ENCODE peak calls at places on chromosomes 3 and 15, in five cellular contexts. K is IMR-90, X is stromal cell of bone marrow, M is HTR-8/SVneo, F is A673. L is an unnamed sample.

GRCh38 chr3:195508185-195508584 is 34.9 kb downstream of the PPP1R2 start:
- DNase-seq in K (no peak), X (no peak), M (no peak), F (no peak), L (no peak)

GRCh38 chr15:31484369-31484951 is 157.8 kb downstream of the KLF13 start:
- DNase-seq in K (no peak), X (no peak), M (no peak), F (no peak), L (no peak)

GRCh38 chr3:160921020-160921635 is 165.1 kb downstream of the PPM1L start:
- DNase-seq in K (peak; percentile 39), X (peak; percentile 40), M (peak; percentile 56), F (peak; percentile 51), L (no peak)

GRCh38 chr3:51686512-51687215 is 15.6 kb downstream of the TEX264 start:
- DNase-seq in K (peak; percentile 8), X (no peak), M (no peak), F (no peak), L (no peak)

GRCh38 chr3:178754852-178755510 is 218.7 kb downstream of the KCNMB2 start:
- DNase-seq in K (no peak), X (no peak), M (no peak), F (no peak), L (no peak)

GRCh38 chr3:15983693-15984092 is 185.9 kb upstream of the ANKRD28 start:
- DNase-seq in K (no peak), X (no peak), M (no peak), F (no peak), L (no peak)

GRCh38 chr3:65448120-65448519 is 590.6 kb downstream of the MAGI1 start:
- DNase-seq in K (no peak), X (no peak), M (no peak), F (no peak), L (no peak)

GRCh38 chr15:82184776-82185175 is 77.8 kb downstream of the EFL1 start:
- DNase-seq in K (no peak), X (no peak), M (no peak), F (no peak), L (no peak)

GRCh38 chr3:49357466-49358216 is 512 bp downstream of the GPX1 start:
- DNase-seq in K (peak; percentile 92), X (peak; percentile 90), M (peak; percentile 53), F (peak; percentile 23), L (no peak)

GRCh38 chr3:23723153-23723552 is 82.6 kb upstream of the UBE2E1 start:
- DNase-seq in K (no peak), X (no peak), M (no peak), F (no peak), L (no peak)

GRCh38 chr15:71575474-71576045 is 234.8 kb upstream of the NR2E3 start:
- DNase-seq in K (no peak), X (no peak), M (no peak), F (peak; percentile 24), L (no peak)

GRCh38 chr3:10194328-10195071 is 29.8 kb downstream of the IRAK2 start:
- DNase-seq in K (no peak), X (no peak), M (no peak), F (no peak), L (no peak)

GRCh38 chr15:89475688-89476087 is 20.7 kb downstream of the RHCG start:
- DNase-seq in K (no peak), X (no peak), M (no peak), F (peak; percentile 42), L (no peak)

GRCh38 chr3:141337523-141337854 is 30.8 kb upstream of the ZBTB38 start:
- DNase-seq in K (no peak), X (no peak), M (no peak), F (no peak), L (peak; percentile 9)

GRCh38 chr3:171565133-171565532 is 104.9 kb upstream of the TNIK start:
- DNase-seq in K (no peak), X (no peak), M (no peak), F (no peak), L (no peak)

GRCh38 chr15:58562135-58562534 is 130.3 kb downstream of the LIPC start:
- DNase-seq in K (no peak), X (no peak), M (no peak), F (no peak), L (no peak)

GRCh38 chr3:193116871-193117270 is 124.2 kb upstream of the PLAAT1 start:
- DNase-seq in K (no peak), X (no peak), M (no peak), F (no peak), L (no peak)

GRCh38 chr3:14304101-14305045 is 98.0 kb upstream of the SLC6A6 start:
- DNase-seq in K (no peak), X (no peak), M (no peak), F (no peak), L (no peak)

GRCh38 chr15:39857132-39857531 is 62.9 kb downstream of the GPR176 start:
- DNase-seq in K (no peak), X (no peak), M (no peak), F (no peak), L (no peak)

GRCh38 chr3:99960941-99961340 is 143.3 kb downstream of the CMSS1 start:
- DNase-seq in K (no peak), X (no peak), M (no peak), F (no peak), L (no peak)

GRCh38 chr3:9422712-9423424 is 25.5 kb downstream of the SETD5 start:
- DNase-seq in K (peak; percentile 98), X (peak; percentile 96), M (peak; percentile 81), F (peak; percentile 96), L (peak; percentile 44)

GRCh38 chr15:31228980-31229826 is 97.4 kb upstream of the KLF13 start:
- DNase-seq in K (no peak), X (no peak), M (no peak), F (no peak), L (no peak)

GRCh38 chr3:106566277-106566676 is 697.5 kb upstream of the CBLB start:
- DNase-seq in K (no peak), X (no peak), M (no peak), F (peak; percentile 36), L (no peak)

GRCh38 chr15:29568840-29569532 is 253.3 kb downstream of the TJP1 start:
- DNase-seq in K (no peak), X (no peak), M (peak; percentile 49), F (peak; percentile 40), L (no peak)

GRCh38 chr3:48426401-48426909 is 3.4 kb downstream of the PLXNB1 start:
- DNase-seq in K (no peak), X (no peak), M (no peak), F (no peak), L (no peak)

GRCh38 chr15:48785195-48785594 is 25.7 kb downstream of the CEP152 start:
- DNase-seq in K (no peak), X (no peak), M (no peak), F (no peak), L (no peak)

GRCh38 chr3:29324180-29324651 is 43.3 kb downstream of the RBMS3 start:
- DNase-seq in K (peak; percentile 67), X (peak; percentile 72), M (no peak), F (peak; percentile 45), L (no peak)

GRCh38 chr3:12831582-12831866 is 9.8 kb downstream of the RPL32 start:
- DNase-seq in K (no peak), X (no peak), M (no peak), F (no peak), L (no peak)

GRCh38 chr15:73388256-73388781 is 19.6 kb upstream of the HCN4 start:
- DNase-seq in K (peak; percentile 68), X (no peak), M (peak; percentile 95), F (peak; percentile 45), L (no peak)

GRCh38 chr15:48447657-48448056 is 116.4 kb downstream of the DUT start:
- DNase-seq in K (peak; percentile 82), X (peak; percentile 65), M (peak; percentile 7), F (peak; percentile 37), L (no peak)

GRCh38 chr3:112097378-112097777 is 11.2 kb downstream of the C3orf52 start:
- DNase-seq in K (peak; percentile 100), X (peak; percentile 98), M (peak; percentile 79), F (peak; percentile 91), L (no peak)

GRCh38 chr3:77449459-77449858 is 409.6 kb downstream of the ROBO2 start:
- DNase-seq in K (no peak), X (no peak), M (no peak), F (no peak), L (no peak)

GRCh38 chr3:183220828-183221227 is 32.2 kb upstream of the B3GNT5 start:
- DNase-seq in K (no peak), X (no peak), M (no peak), F (no peak), L (no peak)

GRCh38 chr15:69713726-69714559 is 261.3 kb downstream of the RPLP1 start:
- DNase-seq in K (no peak), X (no peak), M (no peak), F (no peak), L (no peak)

GRCh38 chr3:74531491-74531890 is 83.0 kb downstream of the CNTN3 start:
- DNase-seq in K (peak; percentile 39), X (no peak), M (no peak), F (no peak), L (no peak)

L was measured in NCI-H1417 treated with DMSO at 0.1 percent for 48 hours.